ENCODE peak calls at places on chromosomes 2 and 18, in seven cellular contexts. D is A673, G is lung, T is IMR-90, A is right atrium auricular region, Z is fibroblast of lung, X is AG04450. I is an unnamed sample.

GRCh38 chr2:219995409-219995808 is 368.0 kb downstream of the SLC4A3 start:
- DNase-seq in D (no peak), G (no peak), T (no peak), A (no peak), Z (no peak), X (no peak), I (no peak)

GRCh38 chr2:127637725-127638252 is 8.2 kb upstream of the GPR17 start:
- DNase-seq in D (peak; percentile 89), G (no peak), T (peak; percentile 77), A (no peak), Z (peak; percentile 63), X (peak; percentile 44), I (peak; percentile 88)

GRCh38 chr2:238739668-238740067 is 108.2 kb upstream of the TWIST2 start:
- DNase-seq in D (peak; percentile 10), G (no peak), T (no peak), A (no peak), Z (no peak), X (no peak), I (no peak)

GRCh38 chr18:31125878-31126277 is 23.7 kb upstream of the DSC2 start:
- DNase-seq in D (no peak), G (no peak), T (no peak), A (no peak), Z (no peak), X (no peak), I (no peak)

GRCh38 chr18:58313491-58314032 is 269.5 kb downstream of the NEDD4L start:
- DNase-seq in D (no peak), G (peak; percentile 49), T (no peak), A (no peak), Z (no peak), X (no peak), I (peak; percentile 21)

GRCh38 chr2:205169453-205169852 is 512.8 kb upstream of the NRP2 start:
- DNase-seq in D (no peak), G (no peak), T (no peak), A (no peak), Z (no peak), X (no peak), I (peak; percentile 13)

GRCh38 chr2:1653137-1653789 is 91.1 kb downstream of the PXDN start:
- DNase-seq in D (no peak), G (peak; percentile 51), T (peak; percentile 98), A (peak; percentile 95), Z (peak; percentile 97), X (peak; percentile 88), I (peak; percentile 100)

GRCh38 chr18:22551536-22552151 is 133.9 kb upstream of the CTAGE1 start:
- DNase-seq in D (no peak), G (no peak), T (peak; percentile 92), A (no peak), Z (peak; percentile 86), X (peak; percentile 54), I (peak; percentile 78)

GRCh38 chr18:61554117-61554776 is 221.0 kb downstream of the CDH20 start:
- DNase-seq in D (no peak), G (no peak), T (no peak), A (no peak), Z (no peak), X (no peak), I (no peak)

GRCh38 chr2:134440336-134440909 is 186.6 kb downstream of the MGAT5 start:
- DNase-seq in D (no peak), G (no peak), T (no peak), A (no peak), Z (no peak), X (no peak), I (no peak)

GRCh38 chr18:3411327-3411726 is 38.6 kb upstream of the TGIF1 start:
- DNase-seq in D (no peak), G (no peak), T (no peak), A (no peak), Z (no peak), X (no peak), I (no peak)

GRCh38 chr18:3648695-3649094 is 198.7 kb downstream of the TGIF1 start:
- DNase-seq in D (peak; percentile 71), G (no peak), T (no peak), A (no peak), Z (peak; percentile 23), X (no peak), I (no peak)

GRCh38 chr18:29616885-29617284 is 1425.7 kb downstream of the DSC3 start:
- DNase-seq in D (no peak), G (no peak), T (no peak), A (no peak), Z (no peak), X (no peak), I (no peak)

GRCh38 chr2:197461073-197461472 is 7.7 kb downstream of the COQ10B start:
- DNase-seq in D (no peak), G (no peak), T (peak; percentile 8), A (no peak), Z (peak; percentile 41), X (no peak), I (peak; percentile 40)

GRCh38 chr2:127052771-127053691 is 53.9 kb downstream of the BIN1 start:
- DNase-seq in D (no peak), G (no peak), T (no peak), A (no peak), Z (no peak), X (no peak), I (no peak)

GRCh38 chr2:67616749-67617148 is 219.6 kb downstream of the ETAA1 start:
- DNase-seq in D (peak; percentile 45), G (no peak), T (peak; percentile 96), A (no peak), Z (peak; percentile 87), X (peak; percentile 86), I (peak; percentile 86)

GRCh38 chr2:230602562-230603230 is 109.9 kb upstream of the CAB39 start:
- DNase-seq in D (no peak), G (no peak), T (no peak), A (no peak), Z (no peak), X (no peak), I (no peak)

GRCh38 chr2:46876741-46877384 is 38.7 kb downstream of the MCFD2 start:
- DNase-seq in D (peak; percentile 69), G (no peak), T (peak; percentile 88), A (no peak), Z (peak; percentile 84), X (no peak), I (peak; percentile 89)

GRCh38 chr2:236342951-236343350 is 78.7 kb upstream of the ASB18 start:
- DNase-seq in D (no peak), G (no peak), T (no peak), A (peak; percentile 49), Z (no peak), X (no peak), I (no peak)

GRCh38 chr2:187774551-187775071 is 220.4 kb upstream of the TFPI start:
- DNase-seq in D (no peak), G (no peak), T (peak; percentile 62), A (no peak), Z (peak; percentile 51), X (peak; percentile 6), I (peak; percentile 73)

GRCh38 chr2:26847663-26848335 is at the start of gene DPYSL5:
- DNase-seq in D (peak; percentile 92), G (no peak), T (no peak), A (no peak), Z (no peak), X (no peak), I (no peak)

GRCh38 chr2:205746408-205746785 is 64.1 kb downstream of the NRP2 start:
- DNase-seq in D (no peak), G (peak; percentile 39), T (no peak), A (no peak), Z (no peak), X (no peak), I (no peak)

DNA sequence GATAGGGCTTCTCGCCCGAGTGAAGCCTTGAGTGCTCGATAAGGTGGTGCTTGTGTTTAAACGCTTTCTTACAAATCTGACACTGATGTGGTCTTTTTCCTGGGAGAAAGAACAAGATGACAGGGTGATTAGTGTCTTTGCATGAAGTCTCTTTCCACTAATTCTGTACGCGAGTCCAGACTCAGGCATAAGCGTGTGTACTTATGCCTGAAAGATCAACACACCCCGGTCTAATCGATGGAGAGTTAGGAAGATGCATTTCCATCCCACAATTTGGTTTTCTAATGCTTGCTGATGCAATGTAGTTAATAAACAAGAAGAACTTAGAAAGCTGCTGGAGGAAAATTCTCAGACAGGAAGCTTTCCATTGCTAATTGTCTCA is 130.0 kb downstream of the ZEB2 start:
- DNase-seq in D (no peak), G (no peak), T (no peak), A (no peak), Z (no peak), X (no peak), I (no peak)
- TF ChIP-seq CTCF in D (no peak), G (no peak), T (no peak), A (no peak), Z (no peak), X (no peak), I (no peak)

GRCh38 chr2:37281916-37282315 is 42.7 kb downstream of the PRKD3 start:
- DNase-seq in D (no peak), G (no peak), T (no peak), A (no peak), Z (no peak), X (no peak), I (no peak)

GRCh38 chr2:37274354-37274965 is 43.0 kb downstream of the NDUFAF7 start:
- DNase-seq in D (no peak), G (no peak), T (peak; percentile 19), A (no peak), Z (peak; percentile 17), X (no peak), I (peak; percentile 41)

GRCh38 chr2:37271376-37272067 is 40.1 kb downstream of the NDUFAF7 start:
- DNase-seq in D (no peak), G (no peak), T (no peak), A (no peak), Z (no peak), X (no peak), I (no peak)

DNA sequence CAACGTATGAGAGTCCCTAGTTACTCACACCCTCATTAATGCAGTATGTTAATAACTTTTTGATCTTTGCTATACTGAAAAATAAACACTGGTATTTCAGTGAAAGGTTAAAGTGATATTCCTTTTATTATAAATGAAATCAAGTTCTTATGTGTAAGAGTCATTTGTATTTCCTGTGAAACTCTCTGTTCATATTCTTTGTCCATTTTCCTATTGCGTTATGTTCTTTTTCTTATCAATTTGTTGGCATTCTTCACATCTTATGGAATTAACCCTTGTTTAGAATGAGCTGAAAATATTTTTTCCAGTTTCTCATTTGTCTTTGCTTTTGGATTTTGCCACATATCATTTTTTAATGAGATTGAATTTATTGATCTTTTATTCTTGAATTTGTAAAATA is 44.8 kb downstream of the NDUFAF7 start:
- DNase-seq in D (no peak), G (no peak), T (no peak), A (no peak), Z (no peak), X (no peak), I (no peak)
- H3K4me3 ChIP-seq in D (no peak overlapping the region), G (no peak overlapping the region), T (no peak overlapping the region), A (no peak overlapping the region), Z (no peak overlapping the region), X (no peak overlapping the region), I (no peak overlapping the region)

GRCh38 chr2:54876764-54877163 is 153.3 kb downstream of the EML6 start:
- DNase-seq in D (no peak), G (no peak), T (no peak), A (no peak), Z (no peak), X (no peak), I (no peak)
- TF ChIP-seq CTCF in D (no peak), G (no peak), T (no peak), A (no peak), Z (no peak), X (no peak), I (no peak)

DNA sequence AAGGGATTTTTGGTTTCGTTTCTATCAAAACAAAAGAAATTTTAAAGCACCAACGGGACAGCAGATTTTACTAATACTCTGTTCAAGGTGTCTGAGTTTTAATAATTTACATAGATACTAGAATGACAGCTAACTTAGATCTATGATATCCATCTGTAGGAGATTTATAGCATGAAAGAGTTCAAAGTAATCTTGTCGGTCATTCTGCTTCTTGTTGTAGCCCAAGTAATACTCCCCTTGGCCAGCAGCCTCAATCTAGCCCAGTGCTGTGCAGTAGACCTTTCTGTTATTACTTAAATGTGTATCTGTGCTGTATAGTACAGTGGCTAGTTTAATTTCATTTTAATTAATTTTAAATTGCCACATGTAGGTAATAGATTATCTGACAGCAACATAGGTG is 44.7 kb downstream of the ANKRD12 start:
- DNase-seq in D (no peak), G (no peak), T (no peak), A (no peak), Z (no peak), X (no peak), I (no peak)
- H3K4me3 ChIP-seq in D (no peak overlapping the region), G (no peak overlapping the region), T (no peak overlapping the region), A (no peak overlapping the region), Z (no peak overlapping the region), X (no peak overlapping the region), I (no peak overlapping the region)

I was measured in cardiac fibroblast.